ENCODE peak calls at places on chromosomes 11 and 22, in eight cellular contexts. O is hepatocyte, Y is mesendoderm, B is GM23248, V is PC-9, K is DND-41, F is A549, C is fibroblast of lung. A is an unnamed sample.

GRCh38 chr11:58003036-58003435 is 20.6 kb upstream of the OR9Q1 start:
- DNase-seq in K (no peak), Y (no peak), C (no peak), B (no peak), V (no peak), F (no peak), O (no peak), A (no peak)

GRCh38 chr22:29011868-29012428 is 49.7 kb downstream of the C22orf31 start:
- DNase-seq in K (no peak), C (no peak), B (no peak), O (no peak), Y (no peak), V (no peak), F (no peak), A (no peak)

GRCh38 chr11:122983438-122984185 is 2.0 kb upstream of the BSX start:
- DNase-seq in C (no peak), V (no peak), O (no peak), B (no peak), K (no peak), Y (peak; percentile 7), F (no peak), A (no peak)

GRCh38 chr11:125517116-125517804 is 21.2 kb upstream of the FEZ1 start:
- DNase-seq in F (no peak), O (peak; percentile 62), C (peak; percentile 93), K (peak; percentile 20), Y (peak; percentile 99), B (peak; percentile 49), V (no peak), A (no peak)

GRCh38 chr11:2173150-2173693 is 1.6 kb upstream of the TH start:
- DNase-seq in K (peak; percentile 36), F (no peak), B (peak; percentile 23), C (no peak), V (no peak), O (no peak), Y (peak; percentile 28), A (peak; percentile 26)

GRCh38 chr11:20363500-20364411 is at the start of gene HTATIP2:
- DNase-seq in K (no peak), B (peak; percentile 62), F (peak; percentile 66), O (peak; percentile 76), C (peak; percentile 49), V (peak; percentile 57), Y (peak; percentile 78), A (peak; percentile 54)

GRCh38 chr22:35334010-35334409 is 34.3 kb downstream of the TOM1 start:
- DNase-seq in K (peak; percentile 46), B (no peak), V (no peak), Y (no peak), F (no peak), O (no peak), C (no peak), A (no peak)

GRCh38 chr22:50627452-50627913 is 469 bp downstream of the ARSA start:
- DNase-seq in F (no peak), B (peak; percentile 47), Y (peak; percentile 37), V (no peak), O (no peak), K (peak; percentile 49), C (no peak), A (no peak)

GRCh38 chr22:46984751-46985506 is 222.5 kb downstream of the TBC1D22A start:
- DNase-seq in C (peak; percentile 84), B (peak; percentile 92), Y (no peak), K (no peak), V (peak; percentile 65), O (no peak), F (no peak), A (peak; percentile 76)

GRCh38 chr11:95268386-95268785 is 37.4 kb upstream of the SESN3 start:
- DNase-seq in K (no peak), B (no peak), C (no peak), Y (no peak), O (no peak), F (no peak), V (no peak), A (no peak)

GRCh38 chr11:92225206-92225562 is 566 bp downstream of the FAT3 start:
- DNase-seq in K (no peak), Y (peak; percentile 54), F (no peak), B (no peak), C (no peak), V (peak; percentile 7), O (peak; percentile 17), A (no peak)

GRCh38 chr11:114607753-114608459 is 12.3 kb upstream of the NXPE4 start:
- DNase-seq in B (peak; percentile 5), F (no peak), O (no peak), V (no peak), C (no peak), K (no peak), Y (no peak), A (peak; percentile 36)

GRCh38 chr11:5476184-5476819 is 12.2 kb upstream of the OR52D1 start:
- DNase-seq in Y (peak; percentile 64), B (peak; percentile 74), K (peak; percentile 34), O (peak; percentile 77), C (peak; percentile 43), V (peak; percentile 4), F (peak; percentile 52), A (peak; percentile 63)

GRCh38 chr11:37504925-37505324 is 906.9 kb upstream of the RAG2 start:
- DNase-seq in F (no peak), C (peak; percentile 97), V (peak; percentile 63), B (peak; percentile 38), Y (peak; percentile 56), K (no peak), O (peak; percentile 61), A (peak; percentile 96)

GRCh38 chr11:126697937-126698336 is 302.6 kb downstream of the KIRREL3 start:
- DNase-seq in K (no peak), C (no peak), Y (no peak), O (no peak), B (no peak), F (no peak), V (no peak), A (no peak)

GRCh38 chr11:94473177-94473799 is 20.4 kb downstream of the MRE11 start:
- DNase-seq in K (no peak), V (no peak), O (no peak), B (peak; percentile 30), F (no peak), Y (peak; percentile 31), C (peak; percentile 87), A (no peak)

GRCh38 chr22:25709758-25710157 is 32.2 kb upstream of the MYO18B start:
- DNase-seq in O (no peak), B (no peak), F (no peak), Y (no peak), K (peak; percentile 15), C (no peak), V (no peak), A (no peak)

GRCh38 chr22:22936190-22936914 is 48.7 kb downstream of the IGLL5 start:
- DNase-seq in B (no peak), V (no peak), F (no peak), Y (no peak), K (no peak), O (no peak), C (no peak), A (no peak)
- H3K4me2 ChIP-seq in B (no peak overlapping the region), V (no peak overlapping the region), F (no peak overlapping the region), Y (no peak overlapping the region), K (no peak overlapping the region), O (no peak overlapping the region), C (no peak overlapping the region), A (no peak overlapping the region)

GRCh38 chr11:130886704-130887103 is 29.6 kb downstream of the SNX19 start:
- DNase-seq in K (no peak), C (no peak), V (no peak), B (no peak), Y (no peak), O (no peak), F (no peak), A (no peak)

GRCh38 chr11:130890039-130890745 is 26.1 kb downstream of the SNX19 start:
- DNase-seq in K (no peak), F (no peak), O (no peak), C (peak; percentile 23), V (no peak), B (peak; percentile 30), Y (no peak), A (no peak)

GRCh38 chr11:130891326-130891725 is 25.0 kb downstream of the SNX19 start:
- DNase-seq in F (no peak), O (no peak), Y (no peak), B (peak; percentile 21), C (peak; percentile 54), V (no peak), K (no peak), A (peak; percentile 67)

GRCh38 chr11:130892847-130893246 is 23.4 kb downstream of the SNX19 start:
- DNase-seq in V (no peak), F (no peak), B (no peak), Y (peak; percentile 66), C (no peak), O (no peak), K (no peak), A (no peak)

DNA sequence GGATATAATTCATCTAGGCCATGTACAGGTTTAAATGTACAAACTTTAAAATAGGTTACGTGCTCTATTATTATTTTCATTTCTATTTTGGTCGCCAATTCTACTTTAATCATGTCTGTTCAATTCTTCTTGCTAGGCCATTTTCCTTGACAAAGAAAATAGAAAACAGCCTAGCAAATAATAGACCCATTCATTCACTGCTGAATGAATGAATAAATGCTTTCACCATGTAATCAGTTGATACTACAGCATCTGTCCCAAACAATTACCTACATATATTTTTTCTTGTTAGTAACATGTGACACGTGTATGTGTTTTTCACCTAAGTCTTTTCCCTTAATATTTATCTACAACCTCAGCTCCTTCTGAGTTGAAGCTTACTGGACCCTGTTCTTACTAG is 27.5 kb downstream of the SNX19 start:
- DNase-seq in C (no peak), F (no peak), K (no peak), B (no peak), Y (no peak), O (no peak), V (no peak), A (no peak)
- H3K4me2 ChIP-seq in C (no peak overlapping the region), F (no peak overlapping the region), K (no peak overlapping the region), B (no peak overlapping the region), Y (no peak overlapping the region), O (no peak overlapping the region), V (no peak overlapping the region), A (no peak overlapping the region)

GRCh38 chr11:70746351-70746750 is 348.0 kb downstream of the CTTN start:
- DNase-seq in K (no peak), O (no peak), B (no peak), F (no peak), C (no peak), V (no peak), Y (no peak), A (no peak)
- H3K4me2 ChIP-seq in K (no peak overlapping the region), O (no peak overlapping the region), B (no peak overlapping the region), F (no peak overlapping the region), C (no peak overlapping the region), V (no peak overlapping the region), Y (no peak overlapping the region), A (no peak overlapping the region)

DNA sequence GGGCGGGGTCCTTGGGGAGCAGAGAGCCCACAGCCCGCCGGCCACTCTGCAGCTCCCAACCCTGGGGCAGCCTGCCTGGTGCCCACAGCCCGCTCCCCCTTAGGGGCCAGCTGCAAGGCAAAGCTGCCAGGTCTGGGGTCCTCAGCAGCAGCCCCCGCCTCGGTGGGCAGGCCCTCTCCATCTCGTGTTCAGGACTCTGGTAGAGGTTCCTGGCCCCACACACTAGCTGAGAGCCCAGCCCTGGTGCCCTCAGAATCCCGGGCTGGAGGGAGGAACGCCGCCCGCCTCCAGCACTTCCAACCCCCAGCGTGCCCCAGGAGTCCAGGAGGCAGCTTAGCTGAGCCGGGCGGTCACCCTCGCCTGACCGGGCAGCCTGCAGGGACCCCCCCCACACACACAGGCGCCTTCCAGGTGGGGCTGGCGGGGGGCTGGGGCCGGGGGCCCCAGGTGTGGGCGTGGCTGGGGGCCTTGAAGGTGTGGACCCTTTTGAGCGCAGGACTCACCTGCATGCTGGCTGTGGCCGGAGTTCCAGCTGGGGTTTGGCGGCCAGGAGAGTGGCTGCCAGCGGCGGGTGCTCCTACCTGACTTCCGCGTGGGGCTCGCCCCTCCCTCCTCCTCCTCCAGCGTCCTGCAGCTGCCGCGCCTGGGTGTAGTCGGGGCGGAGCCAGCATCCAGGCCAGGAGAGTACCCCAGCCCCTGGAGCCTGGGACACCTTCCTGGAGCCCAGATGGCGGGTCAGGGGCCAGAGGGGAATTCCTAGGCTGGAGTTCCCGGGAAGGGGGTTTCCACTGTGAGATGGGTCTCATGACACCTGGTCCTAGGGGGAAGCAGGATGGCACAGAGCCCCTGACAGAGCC is at the start of gene ANO9:
- DNase-seq in Y (peak; percentile 32), O (peak; percentile 84), K (no peak), C (no peak), B (no peak), V (peak; percentile 59), F (no peak), A (peak; percentile 58)
- H3K4me2 ChIP-seq in Y (peak within 1 kb of the TSS; percentile 36), O (peak within 1 kb of the TSS; percentile 87), K (no peak within 1 kb of the TSS), C (no peak within 1 kb of the TSS), B (no peak within 1 kb of the TSS), V (peak within 1 kb of the TSS; percentile 73), F (peak within 1 kb of the TSS; percentile 53), A (peak within 1 kb of the TSS; percentile 92)

A was measured in PC-3.